ENCODE peak calls at places on chromosomes 2 and 18, in nine cellular contexts. X is CD8-positive, alpha-beta T cell; M is hepatocyte; V is MM.1S; W is CD8-positive, alpha-beta memory T cell; I is WERI-Rb-1; C is testis; H is adrenal gland; P is upper lobe of right lung. E is an unnamed sample. For H3K9me3, the result is how much of the 10 kb centered on the place peaks cover.

GRCh38 chr2:62410015-62410453 is 96.0 kb downstream of the TMEM17 start:
- DNase-seq in V (no peak), X (no peak), M (no peak), H (no peak), C (peak), P (no peak), W (no peak), I (no peak), E (no peak)

GRCh38 chr2:213722564-213722963 is 438.3 kb downstream of the SPAG16 start:
- DNase-seq in P (no peak), C (no peak), W (no peak), I (no peak), M (no peak), H (no peak), X (no peak), V (no peak), E (no peak)

GRCh38 chr2:101828267-101829017 is 130.9 kb downstream of the MAP4K4 start:
- DNase-seq in C (no peak), P (no peak), W (peak), H (no peak), M (no peak), V (peak), X (no peak), I (no peak), E (no peak)

GRCh38 chr18:57813245-57813644 is 10.1 kb upstream of the ATP8B1 start:
- DNase-seq in C (no peak), W (no peak), M (no peak), H (no peak), X (no peak), I (no peak), P (no peak), V (no peak), E (no peak)

GRCh38 chr2:34110392-34110791 is 511.3 kb upstream of the FAM98A start:
- DNase-seq in I (no peak), H (no peak), C (no peak), V (no peak), X (no peak), M (no peak), W (no peak), P (no peak), E (no peak)

GRCh38 chr18:2985628-2986027 is 27.3 kb downstream of the LPIN2 start:
- DNase-seq in M (no peak), W (peak), H (no peak), X (no peak), P (no peak), C (no peak), I (no peak), V (peak), E (no peak)

GRCh38 chr2:58992062-58992736 is 751.1 kb upstream of the FANCL start:
- DNase-seq in V (no peak), I (no peak), W (no peak), X (no peak), M (no peak), C (no peak), H (no peak), P (no peak), E (no peak)

GRCh38 chr18:34942276-34942675 is 98.9 kb upstream of the MAPRE2 start:
- DNase-seq in H (no peak), M (no peak), C (no peak), I (no peak), P (no peak), X (no peak), W (no peak), V (no peak), E (no peak)

GRCh38 chr18:52992041-52992440 is 652.0 kb downstream of the DCC start:
- DNase-seq in P (no peak), M (peak), V (no peak), W (no peak), I (peak), X (no peak), C (no peak), H (no peak), E (no peak)

GRCh38 chr18:79736846-79737245 is 57.2 kb downstream of the CTDP1 start:
- DNase-seq in W (no peak), V (no peak), H (no peak), I (no peak), X (no peak), C (no peak), M (no peak), P (peak), E (no peak)

GRCh38 chr2:144459937-144460336 is 60.0 kb downstream of the ZEB2 start:
- DNase-seq in I (no peak), M (no peak), X (peak), H (no peak), V (no peak), P (no peak), C (no peak), W (peak), E (peak)

GRCh38 chr18:35155403-35156117 is 85.3 kb upstream of the ZNF397 start:
- DNase-seq in P (no peak), I (no peak), X (no peak), V (no peak), W (no peak), M (no peak), C (no peak), H (no peak), E (no peak)

GRCh38 chr2:82230406-82230805 is 1925.9 kb upstream of the LRRTM1 start:
- DNase-seq in H (no peak), I (no peak), M (no peak), P (no peak), V (no peak), W (no peak), C (no peak), X (no peak), E (no peak)

GRCh38 chr18:39799010-39799409 is 2156.0 kb upstream of the PIK3C3 start:
- DNase-seq in C (peak), I (no peak), M (peak), X (no peak), V (no peak), W (no peak), H (no peak), P (no peak), E (no peak)

GRCh38 chr2:86290596-86291327 is 46.7 kb downstream of the REEP1 start:
- DNase-seq in C (no peak), X (no peak), P (peak), I (no peak), V (no peak), M (no peak), H (no peak), W (no peak), E (no peak)

DNA sequence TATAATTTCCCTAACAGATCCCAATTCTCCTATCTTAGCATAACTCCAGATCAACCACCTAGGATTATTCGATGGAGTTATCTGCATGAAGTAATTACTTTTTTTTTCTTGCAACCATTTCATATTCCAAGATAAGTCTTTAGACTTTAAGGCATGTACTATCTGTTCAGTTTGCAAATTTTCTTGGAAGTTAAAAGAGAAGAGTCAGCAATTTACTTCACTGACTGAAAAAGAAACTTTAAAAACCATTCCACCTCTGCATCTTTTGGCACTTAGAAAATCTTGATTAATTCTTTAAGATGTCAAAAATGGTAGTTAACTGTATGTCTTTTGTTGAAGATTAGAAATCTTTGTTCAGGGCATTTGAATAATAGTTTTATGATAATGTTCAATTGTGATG is 830.5 kb upstream of the KLHL29 start:
- DNase-seq in M (no peak), H (no peak), C (no peak), V (no peak), I (no peak), P (no peak), W (no peak), X (no peak), E (no peak)
- H3K9me3 ChIP-seq in M (under half), H (under half), C (under half), V (under half), I (under half), P (under half), W (under half), X (under half), E (under half)

GRCh38 chr2:89775885-89776284 is 1084.4 kb downstream of the RPIA start:
- DNase-seq in X (no peak), H (no peak), M (no peak), C (no peak), W (no peak), P (no peak), V (no peak), I (no peak), E (no peak)
- H3K9me3 ChIP-seq in X (under half), H (under half), M (half or more), C (under half), W (under half), P (half or more), V (under half), I (half or more), E (under half)

GRCh38 chr2:1117569-1117968 is 166.9 kb downstream of the SNTG2 start:
- DNase-seq in I (no peak), M (no peak), X (no peak), V (no peak), W (no peak), C (no peak), P (no peak), H (no peak), E (no peak)

DNA sequence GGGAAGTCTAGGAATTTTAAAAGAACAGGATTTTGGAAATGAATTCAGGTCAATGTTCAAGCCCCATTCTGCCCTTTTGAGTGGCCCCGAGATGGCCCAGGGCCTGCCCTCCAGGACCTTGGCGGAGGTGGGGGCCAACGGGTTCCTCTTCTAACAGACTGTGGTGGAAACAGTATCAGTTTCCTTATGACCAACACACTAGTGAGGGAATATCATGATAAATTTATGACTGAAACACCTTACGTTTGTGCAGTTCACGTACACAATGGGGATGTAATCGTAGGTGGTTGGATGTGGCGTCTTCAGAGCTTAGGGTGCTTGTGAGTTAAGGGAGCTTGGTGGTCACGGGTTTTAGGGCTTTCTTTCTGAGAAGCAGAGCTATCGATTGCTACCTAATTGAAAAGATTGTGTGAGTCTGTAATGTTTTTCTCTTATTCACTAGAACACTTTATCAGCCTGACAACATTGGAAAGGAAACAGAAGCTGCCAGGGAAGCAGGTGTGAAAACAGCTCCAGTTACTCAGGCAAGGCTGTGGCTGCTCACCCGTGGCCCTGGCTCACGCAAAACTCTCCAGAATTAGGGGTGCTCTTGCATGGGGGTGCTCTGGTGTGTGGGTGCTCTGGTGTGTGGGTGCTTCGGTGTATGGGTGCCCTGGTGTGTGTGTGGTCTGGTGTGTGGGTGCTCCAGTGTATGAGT is 165.3 kb downstream of the SNTG2 start:
- DNase-seq in P (no peak), C (no peak), V (no peak), W (no peak), I (no peak), X (no peak), H (no peak), M (no peak), E (no peak)
- H3K9me3 ChIP-seq in P (under half), C (under half), V (under half), W (under half), I (under half), X (under half), H (under half), M (under half), E (under half)

DNA sequence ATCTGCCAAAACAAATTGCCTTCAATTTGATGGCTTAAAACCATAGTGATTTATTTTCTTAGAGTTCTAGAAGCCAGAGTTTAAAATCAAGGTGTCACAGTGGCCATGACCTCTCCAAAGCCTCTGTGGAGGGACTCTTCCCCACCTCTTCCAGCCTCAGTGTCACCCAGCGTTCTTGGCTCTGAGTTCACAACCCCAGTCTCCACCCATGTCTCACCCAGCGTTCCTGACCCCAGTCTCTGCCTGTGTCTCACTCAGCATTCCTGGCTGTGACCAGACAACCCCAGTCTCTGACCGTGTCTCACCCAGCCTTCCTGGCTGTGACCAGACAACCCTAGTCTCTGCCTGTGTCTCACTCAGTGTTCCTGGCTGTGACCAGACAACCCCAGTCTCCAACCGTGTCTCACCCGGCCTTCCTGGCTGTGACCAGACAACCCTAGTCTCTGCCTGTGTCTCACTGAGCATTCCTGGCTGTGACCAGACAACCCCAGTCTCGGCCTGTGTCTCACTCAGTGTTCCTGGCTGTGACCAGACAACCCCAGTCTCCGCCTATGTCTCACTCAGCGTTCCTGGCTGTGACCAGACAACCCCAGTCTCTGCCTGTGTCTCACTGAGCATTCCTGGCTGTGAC is 299.3 kb downstream of the GALR1 start:
- DNase-seq in C (no peak), X (no peak), P (no peak), W (no peak), M (no peak), I (no peak), V (no peak), H (no peak), E (no peak)
- H3K9me3 ChIP-seq in C (under half), X (under half), P (under half), W (under half), M (under half), I (under half), V (under half), H (under half), E (under half)

GRCh38 chr2:47504174-47504810 is 101.3 kb downstream of the MSH2 start:
- DNase-seq in I (no peak), V (no peak), P (no peak), W (no peak), C (no peak), M (no peak), X (no peak), H (no peak), E (no peak)
- H3K9me3 ChIP-seq in I (under half), V (under half), P (under half), W (under half), C (under half), M (under half), X (under half), H (under half), E (under half)

GRCh38 chr18:7417742-7418141 is 149.4 kb upstream of the PTPRM start:
- DNase-seq in I (no peak), M (peak), P (no peak), W (no peak), H (no peak), C (no peak), X (no peak), V (no peak), E (no peak)
- H3K9me3 ChIP-seq in I (under half), M (under half), P (under half), W (under half), H (under half), C (under half), X (under half), V (under half), E (under half)

GRCh38 chr2:230825354-230825753 is 39.4 kb upstream of the ITM2C start:
- DNase-seq in V (no peak), X (no peak), H (no peak), M (no peak), C (no peak), I (no peak), W (no peak), P (no peak), E (no peak)
- H3K9me3 ChIP-seq in V (under half), X (under half), H (under half), M (under half), C (under half), I (under half), W (under half), P (under half), E (under half)

DNA sequence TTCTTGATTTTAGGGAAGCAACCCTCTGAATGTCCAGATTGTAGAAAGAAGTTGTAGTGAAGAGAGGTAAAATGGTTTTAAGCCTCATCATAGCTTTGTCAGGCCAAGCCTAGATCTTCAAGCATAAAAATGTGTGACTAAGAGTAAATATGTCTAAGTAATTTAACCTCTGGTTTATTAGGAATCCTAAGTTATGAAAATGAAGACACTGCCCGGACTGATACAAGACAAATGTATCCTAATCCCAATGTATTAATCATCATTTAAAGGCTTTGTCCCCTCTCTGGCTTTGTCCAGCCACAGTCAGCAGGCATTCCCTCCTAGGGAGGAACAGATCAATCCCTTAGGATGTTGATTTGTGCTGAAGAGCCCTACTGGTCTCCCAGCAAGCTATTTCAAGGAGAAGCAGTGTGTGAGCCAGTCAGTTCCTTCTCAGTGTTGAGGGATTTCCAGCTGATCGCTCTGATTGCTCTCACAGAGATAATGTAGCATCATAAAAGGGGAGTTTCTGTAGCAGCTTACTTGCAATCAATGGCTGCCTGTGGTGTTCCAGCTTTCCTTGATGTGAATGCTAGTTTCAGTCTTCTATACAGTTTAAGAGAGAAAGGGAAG is 796.1 kb downstream of the EPHA4 start:
- DNase-seq in V (no peak), W (no peak), M (no peak), I (no peak), P (no peak), H (no peak), C (no peak), X (no peak), E (no peak)
- H3K9me3 ChIP-seq in V (under half), W (under half), M (under half), I (under half), P (under half), H (under half), C (under half), X (under half), E (under half)

GRCh38 chr2:239735829-239736357 is 289.2 kb downstream of the NDUFA10 start:
- DNase-seq in W (no peak), V (no peak), H (no peak), P (no peak), M (no peak), X (no peak), C (no peak), I (no peak), E (no peak)
- H3K9me3 ChIP-seq in W (under half), V (under half), H (under half), P (under half), M (under half), X (under half), C (under half), I (under half), E (under half)